ENCODE peak calls at places on chromosomes 13 and 19, in five cellular contexts. C, J, H, Y and I are unnamed samples.

GRCh38 chr13:23357349-23357748 is 76.2 kb downstream of the SACS start:
- DNase-seq in C (no peak), J (no peak), H (no peak), Y (no peak), I (no peak)

GRCh38 chr13:28641600-28641926 is 17.4 kb upstream of the POMP start:
- DNase-seq in C (no peak), J (no peak), H (peak), Y (no peak), I (no peak)

GRCh38 chr19:4970558-4971423 is 1.9 kb downstream of the KDM4B start:
- DNase-seq in C (peak), J (no peak), H (peak), Y (peak), I (no peak)

GRCh38 chr19:2529473-2529918 is 53.6 kb downstream of the GADD45B start:
- DNase-seq in C (no peak), J (no peak), H (peak), Y (peak), I (no peak)

GRCh38 chr13:97385146-97385545 is 48.8 kb upstream of the RAP2A start:
- DNase-seq in C (no peak), J (no peak), H (no peak), Y (no peak), I (no peak)

GRCh38 chr13:50379584-50379983 is 364.3 kb downstream of the KCNRG start:
- DNase-seq in C (no peak), J (no peak), H (no peak), Y (no peak), I (no peak)

GRCh38 chr19:33273065-33273736 is 29.1 kb downstream of the CEBPA start:
- DNase-seq in C (no peak), J (no peak), H (no peak), Y (peak), I (no peak)

GRCh38 chr13:51534075-51534817 is 50.0 kb upstream of the WDFY2 start:
- DNase-seq in C (peak), J (no peak), H (no peak), Y (peak), I (no peak)

GRCh38 chr13:110319774-110320509 is 12.9 kb downstream of the COL4A2 start:
- DNase-seq in C (no peak), J (no peak), H (no peak), Y (peak), I (no peak)

GRCh38 chr13:26254583-26255102 is 714 bp downstream of the CDK8 start:
- DNase-seq in C (peak), J (peak), H (peak), Y (peak), I (peak)

GRCh38 chr19:17718988-17719711 is at the start of gene MAP1S:
- DNase-seq in C (peak), J (peak), H (peak), Y (peak), I (peak)

GRCh38 chr13:43339843-43340550 is 316.6 kb downstream of the DNAJC15 start:
- DNase-seq in C (no peak), J (no peak), H (no peak), Y (no peak), I (no peak)

DNA sequence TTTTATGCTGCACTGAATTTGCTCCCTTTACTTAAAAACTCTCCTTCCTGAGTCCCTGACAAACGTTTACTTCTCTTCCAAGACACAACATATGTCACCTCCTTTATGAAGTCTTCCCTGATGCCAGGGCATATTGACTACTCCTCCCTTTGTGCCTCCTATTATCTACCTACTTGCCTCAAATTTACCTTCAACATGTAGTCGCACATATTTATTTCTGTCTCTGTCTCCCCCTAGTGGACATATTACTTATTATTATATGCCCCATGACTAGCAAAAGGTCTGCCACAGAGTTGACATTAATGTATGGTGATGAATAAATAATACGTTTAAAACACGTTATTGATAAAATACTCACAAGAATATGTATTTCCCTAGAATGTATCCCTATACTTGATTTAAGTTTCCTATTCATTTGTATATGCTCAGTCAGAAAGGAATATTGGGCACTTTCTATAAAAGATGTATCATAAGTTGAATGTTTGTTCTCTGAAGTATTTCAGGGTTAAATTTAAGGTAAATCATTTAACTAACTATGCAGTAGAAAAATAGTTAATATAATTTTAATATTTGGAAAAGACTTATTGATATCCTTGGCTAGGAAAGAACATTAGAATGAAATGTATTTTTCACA is 250.3 kb upstream of the ATXN8OS start:
- DNase-seq in C (no peak), J (no peak), H (peak), Y (peak), I (no peak)
- TF ChIP-seq CTCF in C (peak), J (peak), H (peak), Y (peak), I (peak)

DNA sequence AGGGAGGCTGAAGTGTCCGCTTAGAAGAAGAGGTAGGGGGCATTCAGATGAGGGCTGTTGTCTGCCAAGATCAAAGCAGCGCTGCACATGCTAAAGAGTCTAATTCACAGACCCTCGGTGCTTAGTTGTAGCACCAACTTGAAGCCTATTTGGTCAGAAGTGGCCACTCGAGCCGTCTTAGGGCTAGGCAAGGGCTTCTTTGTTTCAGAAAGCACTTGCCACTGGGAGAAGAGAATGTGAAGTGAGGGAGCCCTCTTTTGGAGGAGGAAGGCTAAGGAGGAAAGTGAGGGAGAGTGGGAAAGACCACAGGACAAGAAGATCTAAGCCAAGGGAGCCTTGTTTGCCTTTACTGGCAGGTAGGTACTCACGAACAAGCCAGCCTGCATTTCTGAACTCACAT is 313.4 kb upstream of the TMTC4 start:
- DNase-seq in C (no peak), J (no peak), H (no peak), Y (no peak), I (no peak)
- TF ChIP-seq CTCF in C (no peak), J (peak), H (peak), Y (peak), I (no peak)

GRCh38 chr13:113333076-113333475 is 30.9 kb downstream of the GRTP1 start:
- DNase-seq in C (no peak), J (no peak), H (no peak), Y (no peak), I (no peak)
- TF ChIP-seq CTCF in C (no peak), J (no peak), H (no peak), Y (no peak), I (no peak)

DNA sequence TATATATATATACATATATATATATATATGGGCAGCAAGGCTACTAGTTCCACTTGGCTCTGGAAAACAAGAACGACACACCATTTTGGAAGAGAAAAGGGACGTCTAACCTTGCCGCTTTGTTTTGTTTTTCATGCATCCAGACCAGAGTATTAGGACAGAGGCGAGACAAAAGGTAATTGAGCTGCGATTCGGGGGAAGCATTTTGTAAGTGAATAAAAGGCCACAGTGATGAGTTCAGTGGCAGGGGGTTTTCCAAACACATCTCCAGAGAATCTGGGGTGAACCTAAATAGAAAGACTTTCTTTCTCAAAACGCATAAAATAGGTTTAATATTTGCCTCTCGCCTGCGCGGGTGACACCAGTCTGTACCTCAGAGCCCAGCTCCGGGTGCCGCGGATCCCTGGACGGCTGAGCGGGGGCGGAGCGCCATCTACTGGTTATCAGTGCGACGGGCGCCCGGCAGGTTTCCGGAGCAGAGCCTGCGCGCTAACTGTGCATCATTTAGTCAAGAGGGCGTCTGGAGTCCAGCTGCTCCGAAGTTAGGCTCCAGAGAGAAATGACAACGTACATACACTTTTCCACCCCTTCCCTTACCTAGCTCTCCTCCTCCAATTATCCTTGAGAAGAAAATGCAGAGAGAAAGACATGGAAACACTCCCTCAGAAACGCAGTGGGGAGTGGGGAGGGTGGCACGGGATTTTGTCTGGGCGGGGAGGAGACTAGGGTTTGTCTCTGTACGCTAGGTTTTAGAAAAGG is 262.3 kb downstream of the TBC1D4 start:
- DNase-seq in C (peak), J (peak), H (peak), Y (peak), I (peak)
- TF ChIP-seq CTCF in C (peak), J (peak), H (peak), Y (peak), I (peak)

DNA sequence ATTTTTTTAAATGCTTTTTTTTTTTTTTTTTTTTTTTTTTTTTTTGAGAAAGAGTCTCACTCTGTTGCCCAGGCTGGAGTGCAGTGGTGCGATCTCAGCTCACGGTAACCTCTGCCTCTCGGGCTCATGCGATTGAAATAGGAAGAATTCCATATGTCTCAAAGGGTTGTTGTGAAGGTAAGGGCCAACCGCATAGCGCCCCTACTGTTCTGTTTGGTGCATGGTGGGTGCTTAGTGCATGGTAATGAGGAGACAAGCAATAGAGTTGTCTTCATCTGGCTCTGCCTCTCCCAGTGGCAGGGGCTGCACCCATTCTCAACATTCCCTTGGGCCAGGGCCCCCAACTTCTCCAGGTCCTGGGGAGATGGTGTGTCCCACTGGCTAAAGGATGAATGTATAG is 68.7 kb downstream of the RASL11A start:
- DNase-seq in C (peak), J (no peak), H (peak), Y (peak), I (no peak)
- TF ChIP-seq CTCF in C (peak), J (no peak), H (peak), Y (peak), I (peak)

DNA sequence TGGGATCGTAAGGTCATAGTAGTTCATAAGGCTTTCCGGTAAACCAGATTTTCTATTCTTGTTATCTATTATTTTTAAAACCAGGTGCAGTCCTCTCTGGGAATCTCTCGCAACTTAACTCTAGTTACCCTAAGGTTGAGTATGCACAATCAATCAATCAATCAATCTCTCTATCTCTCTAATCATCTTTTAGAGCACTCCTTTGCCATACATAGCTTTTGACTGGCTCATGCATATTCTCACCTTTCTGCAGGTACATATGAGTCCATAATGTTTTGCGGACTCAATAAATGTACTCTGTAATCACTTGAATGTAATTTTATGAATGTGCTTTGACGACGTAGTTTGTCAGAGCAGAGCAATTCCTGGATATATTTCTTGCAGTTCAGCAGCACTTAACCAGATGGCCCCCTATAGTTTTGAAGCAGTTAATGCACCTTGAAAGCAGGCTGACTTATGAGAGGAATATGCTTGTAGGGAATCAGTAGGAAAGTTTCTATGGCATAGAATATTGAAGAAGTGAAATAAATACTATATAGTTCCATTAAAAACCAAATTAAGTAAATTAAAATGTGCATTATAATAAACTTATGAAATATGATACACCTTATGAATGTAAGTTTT is 524.7 kb downstream of the GPC5 start:
- DNase-seq in C (no peak), J (no peak), H (peak), Y (no peak), I (no peak)
- TF ChIP-seq CTCF in C (no peak), J (no peak), H (no peak), Y (no peak), I (peak)

GRCh38 chr13:44989941-44990340 is 603 bp downstream of the GPALPP1 start:
- DNase-seq in C (no peak), J (no peak), H (no peak), Y (peak), I (no peak)

GRCh38 chr13:44989071-44989889 is at the start of the genes GPALPP1 and NUFIP1:
- DNase-seq in C (peak), J (peak), H (peak), Y (peak), I (peak)
- TF ChIP-seq CTCF in C (no peak), J (peak), H (peak), Y (peak), I (peak)

GRCh38 chr19:18919086-18919894 is at the start of the genes COPE and DDX49:
- DNase-seq in C (peak), J (peak), H (peak), Y (peak), I (peak)
- TF ChIP-seq CTCF in C (no peak), J (peak), H (no peak), Y (no peak), I (no peak)

DNA sequence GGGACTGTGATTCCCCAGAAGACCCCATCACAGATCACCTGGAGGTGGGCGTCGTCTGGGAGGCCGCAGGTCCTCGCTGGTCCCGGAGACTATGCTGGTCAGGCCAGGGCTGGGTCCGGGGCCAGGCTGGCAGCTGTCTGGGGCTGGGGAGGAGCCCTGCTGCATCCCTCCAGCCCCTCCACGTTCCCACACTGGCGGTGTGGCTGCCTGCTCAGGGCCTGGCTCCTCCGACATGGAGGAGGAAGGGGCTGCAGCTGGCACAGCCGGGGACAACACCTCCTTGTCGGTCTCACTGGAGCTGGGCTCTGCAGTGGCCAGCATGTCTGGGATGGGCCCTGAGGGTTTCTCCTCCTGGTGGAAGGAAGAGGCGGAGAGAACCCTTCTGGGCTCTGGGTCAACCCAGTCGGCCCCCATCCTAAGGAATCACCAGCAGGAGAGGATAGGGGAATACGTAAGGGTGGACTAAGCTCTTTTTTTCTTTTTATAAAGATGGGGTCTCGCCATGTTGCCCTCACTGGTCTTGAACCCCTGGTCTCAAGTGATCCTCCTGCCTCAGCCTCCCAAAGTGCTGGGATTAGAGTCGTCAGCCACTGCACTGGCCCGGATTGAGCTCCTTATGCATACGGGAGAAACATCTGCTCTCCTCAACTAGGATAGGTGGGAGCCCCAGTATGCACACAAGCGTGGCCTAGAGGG is 828 bp downstream of the ZNF414 start:
- DNase-seq in C (no peak), J (no peak), H (no peak), Y (no peak), I (no peak)
- TF ChIP-seq CTCF in C (no peak), J (no peak), H (no peak), Y (no peak), I (no peak)